ENCODE peak calls at places on chromosomes 4 and X, in five cellular contexts. V is adrenal gland; J is effector memory CD4-positive, alpha-beta T cell; N is MM.1S; W is neural progenitor cell. M is an unnamed sample.

GRCh38 chr4:54657556-54658313 is at the start of gene KIT:
- DNase-seq in V (no peak), J (peak; percentile 11), N (no peak), W (peak; percentile 90), M (no peak)

GRCh38 chrX:46433892-46434291 is 111.3 kb downstream of the ZNF674 start:
- DNase-seq in V (no peak), J (no peak), N (no peak), W (no peak), M (no peak)

GRCh38 chrX:133414399-133415275 is 652 bp downstream of the GPC4 start:
- DNase-seq in V (no peak), J (no peak), N (peak; percentile 16), W (peak; percentile 64), M (no peak)

GRCh38 chrX:19673334-19674040 is 158.2 kb upstream of the MAP3K15 start:
- DNase-seq in V (peak; percentile 77), J (no peak), N (no peak), W (no peak), M (no peak)

GRCh38 chr4:74933562-74934015 is 673 bp downstream of the PARM1 start:
- DNase-seq in V (no peak), J (no peak), N (peak; percentile 53), W (peak; percentile 27), M (no peak)

GRCh38 chr4:186061919-186062318 is 7.0 kb upstream of the TLR3 start:
- DNase-seq in V (no peak), J (no peak), N (no peak), W (no peak), M (no peak)

GRCh38 chr4:16977081-16977480 is 78.6 kb upstream of the LDB2 start:
- DNase-seq in V (no peak), J (no peak), N (no peak), W (no peak), M (no peak)

GRCh38 chrX:86002076-86002896 is 45.1 kb downstream of the CHM start:
- DNase-seq in V (no peak), J (no peak), N (peak; percentile 73), W (peak; percentile 87), M (peak; percentile 3)

GRCh38 chr4:25638221-25638601 is 17.4 kb upstream of the SLC34A2 start:
- DNase-seq in V (no peak), J (no peak), N (no peak), W (no peak), M (no peak)

GRCh38 chr4:25632135-25632534 is 23.5 kb upstream of the SLC34A2 start:
- DNase-seq in V (no peak), J (no peak), N (no peak), W (no peak), M (no peak)

GRCh38 chr4:25633541-25633940 is 22.1 kb upstream of the SLC34A2 start:
- DNase-seq in V (no peak), J (no peak), N (no peak), W (no peak), M (no peak)

GRCh38 chr4:25635501-25635900 is 20.1 kb upstream of the SLC34A2 start:
- DNase-seq in V (no peak), J (no peak), N (no peak), W (no peak), M (no peak)

DNA sequence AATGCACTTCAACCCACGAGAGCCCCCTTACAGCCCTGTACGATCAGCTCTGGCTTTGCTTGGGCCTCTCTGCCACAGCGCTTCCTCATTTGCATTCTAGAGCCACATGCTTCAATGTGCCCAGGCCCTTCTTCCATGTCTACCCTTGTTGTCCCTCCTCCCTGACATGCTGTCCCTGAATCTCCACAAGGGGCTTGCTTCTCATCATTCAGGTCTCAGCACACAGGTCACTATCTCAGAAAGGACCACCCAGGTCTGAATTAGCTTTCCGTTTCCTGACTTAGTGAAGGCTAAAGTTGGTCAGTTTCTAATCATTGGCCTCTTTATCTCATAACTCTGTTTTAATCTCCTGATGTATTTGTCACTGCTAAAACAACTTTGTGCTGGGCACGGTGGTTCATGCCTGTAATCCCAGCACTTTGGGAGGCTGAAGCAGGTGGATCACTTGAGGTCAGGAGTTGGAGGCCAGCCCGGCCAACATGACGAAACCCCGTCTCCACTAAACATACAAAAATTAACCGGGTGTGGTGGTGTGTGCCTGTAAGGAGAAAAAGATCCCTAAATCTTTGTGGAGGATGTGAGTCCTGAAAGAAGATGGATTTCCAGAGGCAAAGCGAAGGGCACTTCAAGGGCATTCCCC is 17.9 kb upstream of the SLC34A2 start:
- DNase-seq in V (no peak), J (no peak), N (no peak), W (no peak), M (no peak)
- H3K27ac ChIP-seq in V (no peak overlapping the region), J (no peak overlapping the region), N (no peak overlapping the region), W (no peak overlapping the region), M (no peak overlapping the region)

GRCh38 chrX:108590496-108590895 is 145.9 kb downstream of the IRS4 start:
- DNase-seq in V (no peak), J (no peak), N (no peak), W (no peak), M (no peak)
- H3K4me1 ChIP-seq in V (no peaks in the 10 kb centered on the region), J (no peaks in the 10 kb centered on the region), N (no peaks in the 10 kb centered on the region), W (no peaks in the 10 kb centered on the region), M (no peaks in the 10 kb centered on the region)

GRCh38 chr4:88709989-88710388 is 12.4 kb upstream of the NAP1L5 start:
- DNase-seq in V (no peak), J (no peak), N (no peak), W (no peak), M (no peak)
- H3K36me3 ChIP-seq in V (peaks cover 6% of the 10 kb centered on the region), J (peaks cover 53% of the 10 kb centered on the region), N (no peaks in the 10 kb centered on the region), W (no peaks in the 10 kb centered on the region), M (peaks cover 70% of the 10 kb centered on the region)

GRCh38 chr4:2468464-2469191 is at the start of gene RNF4:
- DNase-seq in V (peak; percentile 96), J (peak; percentile 93), N (peak; percentile 98), W (peak; percentile 98), M (peak; percentile 77)
- H3K27ac ChIP-seq in V (peak within 1 kb of the TSS; percentile 70), J (peak within 1 kb of the TSS; percentile 98), N (peak within 1 kb of the TSS; percentile 93), W (peak within 1 kb of the TSS; percentile 78), M (peak within 1 kb of the TSS; percentile 94)